ENCODE peak calls at places on chromosomes 1 and 21, in six cellular contexts. A, D, I, X, O and H are unnamed samples.

GRCh38 chr21:30340714-30341573 is 3.5 kb upstream of the KRTAP27-1 start:
- DNase-seq in A (peak), D (peak), I (no peak), X (no peak), O (peak), H (peak)

GRCh38 chr1:182570611-182570970 is 18.5 kb downstream of the RNASEL start:
- DNase-seq in A (no peak), D (no peak), I (no peak), X (no peak), O (no peak), H (no peak)

GRCh38 chr1:201640624-201641023 is 101.7 kb downstream of the NAV1 start:
- DNase-seq in A (no peak), D (peak), I (no peak), X (peak), O (peak), H (no peak)

GRCh38 chr1:58628987-58629598 is 52.0 kb upstream of the TACSTD2 start:
- DNase-seq in A (no peak), D (no peak), I (no peak), X (no peak), O (no peak), H (no peak)

GRCh38 chr1:44949286-44949685 is 37.1 kb downstream of the EIF2B3 start:
- DNase-seq in A (no peak), D (no peak), I (no peak), X (no peak), O (no peak), H (no peak)

GRCh38 chr1:225655509-225656258 is 2.8 kb upstream of the ENAH start:
- DNase-seq in A (peak), D (peak), I (no peak), X (peak), O (peak), H (peak)

GRCh38 chr1:238895911-238896310 is 490.5 kb upstream of the CHRM3 start:
- DNase-seq in A (no peak), D (no peak), I (no peak), X (no peak), O (no peak), H (no peak)

GRCh38 chr1:95061445-95062006 is 11.2 kb downstream of the ALG14 start:
- DNase-seq in A (no peak), D (no peak), I (no peak), X (no peak), O (no peak), H (no peak)

GRCh38 chr1:54397090-54397591 is 9.1 kb downstream of the SSBP3 start:
- DNase-seq in A (no peak), D (peak), I (no peak), X (no peak), O (peak), H (no peak)

GRCh38 chr1:106793686-106794085 is 262.8 kb upstream of the PRMT6 start:
- DNase-seq in A (no peak), D (no peak), I (no peak), X (no peak), O (no peak), H (no peak)

GRCh38 chr21:45326834-45327457 is 39.3 kb upstream of the POFUT2 start:
- DNase-seq in A (no peak), D (no peak), I (no peak), X (no peak), O (no peak), H (no peak)

GRCh38 chr1:33295450-33296081 is 25.3 kb downstream of the A3GALT2 start:
- DNase-seq in A (peak), D (peak), I (peak), X (peak), O (peak), H (peak)

GRCh38 chr1:3771108-3772026 is 1.2 kb upstream of the SMIM1 start:
- DNase-seq in A (no peak), D (no peak), I (no peak), X (no peak), O (no peak), H (no peak)

GRCh38 chr1:234862944-234863515 is 253.1 kb upstream of the IRF2BP2 start:
- DNase-seq in A (no peak), D (peak), I (no peak), X (no peak), O (peak), H (no peak)

GRCh38 chr1:197907846-197908616 is 5.6 kb downstream of the C1orf53 start:
- DNase-seq in A (no peak), D (no peak), I (no peak), X (no peak), O (no peak), H (no peak)
- H3K4me3 ChIP-seq in A (no peak), D (no peak), I (no peak), X (no peak), O (no peak), H (no peak)

GRCh38 chr1:38803647-38804046 is 55.9 kb downstream of the RRAGC start:
- DNase-seq in A (peak), D (no peak), I (no peak), X (no peak), O (peak), H (no peak)

GRCh38 chr1:38806090-38806489 is 53.5 kb downstream of the RRAGC start:
- DNase-seq in A (no peak), D (no peak), I (no peak), X (no peak), O (no peak), H (no peak)

GRCh38 chr1:38805036-38805435 is 54.5 kb downstream of the RRAGC start:
- DNase-seq in A (no peak), D (no peak), I (no peak), X (no peak), O (no peak), H (no peak)

GRCh38 chr1:38800720-38801671 is 58.6 kb downstream of the RRAGC start:
- DNase-seq in A (no peak), D (no peak), I (no peak), X (no peak), O (no peak), H (no peak)

GRCh38 chr1:38804062-38804886 is 55.3 kb downstream of the RRAGC start:
- DNase-seq in A (peak), D (no peak), I (no peak), X (no peak), O (peak), H (no peak)
- H3K4me3 ChIP-seq in A (peak), D (peak), I (peak), X (peak), O (peak), H (peak)

DNA sequence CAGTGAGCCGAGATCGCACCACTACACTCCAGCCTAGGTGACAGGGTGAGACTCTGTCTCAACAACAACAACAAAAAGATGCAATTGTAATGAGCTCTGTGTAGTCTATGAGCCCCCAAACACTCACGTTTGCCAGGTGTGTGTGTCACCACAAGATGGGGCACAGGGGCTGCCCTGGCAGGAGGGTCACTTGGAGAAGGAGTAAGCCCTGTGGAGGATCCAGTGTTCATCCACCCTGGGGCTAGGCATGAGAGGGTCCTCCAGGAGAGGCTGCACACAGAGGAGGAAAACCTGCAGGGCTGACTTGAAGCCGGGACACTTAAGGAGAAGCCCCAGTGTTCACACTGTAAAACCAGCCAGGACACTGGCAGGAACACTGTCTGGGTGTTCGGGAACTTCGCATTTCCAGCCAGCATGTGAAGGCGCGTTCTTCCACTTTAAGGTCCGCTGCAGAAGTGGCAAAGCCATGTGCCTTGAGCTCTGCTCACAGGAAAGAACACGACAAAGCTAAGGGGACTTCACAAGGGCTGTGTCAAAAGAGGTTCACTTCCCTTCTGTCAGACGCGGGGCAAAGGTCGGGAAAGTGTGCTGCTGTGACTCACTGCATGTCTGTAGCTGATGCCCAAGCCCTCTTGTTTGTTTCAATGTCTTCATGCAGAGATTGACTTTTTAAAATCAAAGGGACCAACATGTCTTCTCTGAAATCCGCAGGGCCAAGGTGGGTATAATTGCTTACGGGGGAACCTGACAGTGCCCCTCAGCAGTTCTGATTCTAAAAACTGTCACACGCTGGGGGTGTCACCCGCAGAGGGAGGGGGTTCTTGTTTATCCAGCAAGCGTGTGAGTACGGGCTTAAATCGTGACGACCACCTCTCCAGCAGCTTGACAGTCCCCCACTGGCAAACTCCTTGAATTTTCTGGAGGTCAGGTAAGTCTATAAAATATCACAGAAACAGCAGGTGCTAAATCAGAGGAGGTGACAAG is 102.8 kb downstream of the RIPK4 start:
- DNase-seq in A (no peak), D (no peak), I (no peak), X (no peak), O (no peak), H (no peak)
- H3K4me3 ChIP-seq in A (no peak), D (no peak), I (no peak), X (no peak), O (no peak), H (no peak)

DNA sequence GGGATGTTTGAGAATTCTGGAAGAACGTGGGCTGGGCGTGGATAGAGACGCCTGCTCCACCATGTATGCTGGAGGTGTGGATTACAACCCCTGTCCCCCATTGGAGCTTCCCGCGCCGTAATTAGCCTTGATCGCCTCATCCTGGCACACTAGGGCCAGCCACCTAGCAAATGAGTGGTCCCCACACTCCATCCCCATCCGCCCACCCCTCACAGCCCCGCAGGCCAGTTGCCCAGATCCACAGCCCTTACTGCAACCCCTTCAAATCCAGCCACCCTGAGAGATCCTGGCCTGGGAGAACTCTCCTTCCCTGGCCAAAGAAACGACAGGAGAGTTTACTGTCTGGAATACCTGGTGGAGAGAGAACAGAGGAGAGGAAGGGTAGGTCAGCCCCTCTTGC is 375 bp upstream of the GJA4 start:
- DNase-seq in A (peak), D (no peak), I (no peak), X (no peak), O (no peak), H (no peak)
- H3K4me3 ChIP-seq in A (no peak), D (peak), I (peak), X (no peak), O (no peak), H (no peak)

DNA sequence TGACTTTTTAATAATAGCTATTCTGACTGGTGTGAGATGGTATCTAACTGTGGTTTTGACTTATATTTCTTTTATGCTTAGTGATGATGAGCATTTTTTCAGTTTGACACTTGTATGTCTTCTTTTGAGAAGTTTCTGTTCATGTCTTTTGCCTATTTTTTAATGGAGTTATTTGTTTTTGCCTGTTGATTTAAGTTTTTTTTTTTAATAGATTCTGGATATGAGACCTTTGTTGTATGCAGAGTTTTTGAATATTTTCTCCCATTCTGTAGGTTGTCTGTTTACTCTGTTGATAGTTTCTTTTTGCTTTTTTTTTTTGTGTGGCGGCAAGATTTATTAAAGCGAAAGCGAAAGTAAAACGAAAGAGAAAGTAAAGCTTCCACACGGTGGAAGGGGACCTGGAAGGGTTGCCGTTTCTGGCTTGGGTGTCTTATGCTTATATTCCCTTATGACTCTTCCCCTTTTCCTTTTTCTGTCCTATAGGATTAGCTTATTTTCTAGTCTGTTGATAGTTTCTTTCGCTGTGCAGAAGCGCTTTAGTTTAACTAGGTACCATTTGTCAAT is 67.6 kb downstream of the TBX19 start:
- DNase-seq in A (no peak), D (no peak), I (no peak), X (no peak), O (no peak), H (no peak)
- H3K4me3 ChIP-seq in A (no peak), D (peak), I (no peak), X (peak), O (no peak), H (no peak)

GRCh38 chr1:117011334-117011733 is 9.8 kb downstream of the CD101 start:
- DNase-seq in A (no peak), D (no peak), I (no peak), X (no peak), O (no peak), H (no peak)

GRCh38 chr1:117007719-117008013 is 6.1 kb downstream of the CD101 start:
- DNase-seq in A (no peak), D (no peak), I (no peak), X (no peak), O (no peak), H (no peak)

GRCh38 chr1:117010310-117010969 is 8.9 kb downstream of the CD101 start:
- DNase-seq in A (no peak), D (no peak), I (no peak), X (no peak), O (no peak), H (no peak)

GRCh38 chr1:117009132-117009531 is 7.6 kb downstream of the CD101 start:
- DNase-seq in A (no peak), D (no peak), I (no peak), X (no peak), O (peak), H (no peak)

DNA sequence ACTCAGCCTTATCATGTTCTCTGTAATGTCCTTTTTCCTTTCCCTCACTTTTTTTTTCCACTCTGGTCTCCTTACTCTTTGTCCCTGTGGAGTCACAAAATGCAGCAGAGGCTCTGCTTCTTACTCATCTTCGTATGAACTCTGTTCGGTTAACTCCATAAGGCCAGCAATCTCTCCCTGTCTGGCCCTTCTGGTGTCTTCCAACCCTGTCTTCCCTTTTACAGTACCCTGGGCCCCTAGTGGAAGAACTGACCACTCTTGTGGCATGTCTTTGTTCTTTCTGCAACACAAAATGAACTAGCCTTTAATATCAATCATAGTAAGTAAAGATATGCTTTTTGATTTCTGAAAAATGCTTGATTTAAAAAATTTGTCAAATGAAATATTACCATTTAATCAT is 7.1 kb downstream of the CD101 start:
- DNase-seq in A (no peak), D (no peak), I (no peak), X (no peak), O (no peak), H (no peak)
- H3K4me3 ChIP-seq in A (no peak), D (no peak), I (no peak), X (no peak), O (no peak), H (no peak)

GRCh38 chr1:236396665-236397043 is 2.6 kb downstream of the EDARADD start:
- DNase-seq in A (peak), D (no peak), I (no peak), X (no peak), O (no peak), H (no peak)

GRCh38 chr1:236395780-236396664 is 1.9 kb downstream of the EDARADD start:
- DNase-seq in A (peak), D (no peak), I (no peak), X (no peak), O (no peak), H (no peak)

GRCh38 chr1:236397173-236397759 is 3.2 kb downstream of the EDARADD start:
- DNase-seq in A (peak), D (no peak), I (no peak), X (no peak), O (peak), H (no peak)

GRCh38 chr1:236394016-236394481 is at the start of gene EDARADD:
- DNase-seq in A (peak), D (no peak), I (no peak), X (no peak), O (peak), H (no peak)

DNA sequence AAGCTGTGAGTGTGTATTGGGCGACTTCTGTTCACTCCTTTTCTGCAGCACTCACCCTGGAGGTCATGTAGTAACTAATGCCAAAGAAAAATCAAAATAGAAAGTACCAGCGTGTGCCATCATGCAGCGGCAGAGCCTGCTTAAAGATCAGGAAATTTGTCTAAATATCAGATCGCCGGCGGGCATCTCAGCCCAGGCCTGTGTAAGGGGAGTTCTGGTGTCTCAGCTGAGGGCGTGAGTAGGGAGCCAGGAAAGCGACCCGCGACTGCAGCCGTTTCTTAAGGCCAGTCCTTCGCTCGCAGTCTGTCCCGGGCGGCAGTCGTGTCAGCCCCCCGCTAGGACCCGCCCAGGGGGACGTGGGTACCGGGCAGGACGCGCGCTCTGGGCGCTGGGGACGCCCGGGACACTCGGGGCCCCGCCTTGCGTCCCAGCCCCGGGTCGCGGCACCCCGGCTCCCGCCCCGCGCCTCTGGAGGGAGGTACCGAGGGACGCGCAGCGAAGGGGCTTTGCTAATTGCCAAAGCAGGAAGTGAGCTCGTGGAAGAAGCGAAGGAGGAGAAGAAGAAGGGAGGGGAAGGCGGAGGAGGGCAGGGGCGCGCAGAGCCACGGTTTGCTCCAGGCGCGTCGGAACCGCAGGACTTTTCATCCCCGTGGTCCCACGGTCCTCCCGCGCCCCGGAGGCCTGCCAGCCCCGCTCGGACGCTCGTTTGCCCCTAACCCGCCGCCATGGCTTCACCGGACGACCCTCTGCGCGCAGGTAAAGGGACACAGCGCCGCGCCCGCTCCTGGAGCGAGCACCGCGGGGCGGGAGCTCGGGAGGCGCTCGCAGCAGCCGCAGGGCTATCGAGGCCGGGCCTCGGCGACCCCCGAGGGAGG is 1.1 kb downstream of the EDARADD start:
- DNase-seq in A (peak), D (peak), I (no peak), X (no peak), O (peak), H (no peak)
- H3K4me3 ChIP-seq in A (peak), D (peak), I (peak), X (peak), O (peak), H (peak)

GRCh38 chr1:205304046-205304694 is 17.4 kb downstream of the NUAK2 start:
- DNase-seq in A (no peak), D (no peak), I (no peak), X (no peak), O (no peak), H (no peak)
- H3K4me3 ChIP-seq in A (no peak), D (no peak), I (no peak), X (no peak), O (no peak), H (no peak)

DNA sequence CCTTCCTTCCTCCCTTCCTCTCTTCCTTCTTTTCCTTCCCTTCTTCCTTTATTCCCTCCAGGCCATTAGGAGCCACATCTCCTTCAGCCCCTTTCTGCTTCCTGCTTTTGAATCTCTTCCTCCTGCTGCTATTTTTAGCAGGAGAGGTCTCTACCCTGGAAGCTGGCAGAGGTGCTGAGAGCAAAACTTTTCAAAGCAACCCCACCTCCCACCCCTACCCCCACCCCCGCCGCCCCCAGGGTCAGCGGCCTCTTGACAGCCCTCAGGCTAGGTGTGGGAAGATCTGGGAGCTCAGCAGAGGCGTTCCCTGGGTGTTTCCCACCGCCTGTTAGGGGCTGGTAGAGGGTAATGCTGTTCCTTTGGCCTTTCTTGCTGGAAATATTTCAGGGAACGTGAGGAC is 112.6 kb upstream of the CACHD1 start:
- DNase-seq in A (no peak), D (no peak), I (no peak), X (no peak), O (no peak), H (no peak)
- H3K4me3 ChIP-seq in A (no peak), D (no peak), I (no peak), X (no peak), O (no peak), H (no peak)

GRCh38 chr1:179818743-179819173 is 58.8 kb downstream of the TOR1AIP2 start:
- DNase-seq in A (no peak), D (peak), I (no peak), X (no peak), O (peak), H (no peak)
- H3K4me3 ChIP-seq in A (no peak), D (no peak), I (no peak), X (no peak), O (no peak), H (no peak)